ENCODE peak calls at places on chromosome 6, in six cellular contexts. M is HCT116, O is heart left ventricle, A is tibial nerve, P is Peyer's patch, X is uterus. D is an unnamed sample.

GRCh38 chr6:106300944-106301343 is 24.6 kb downstream of the ATG5 start:
- DNase-seq in P (no peak), X (no peak), M (no peak), O (no peak), A (peak), D (no peak)

GRCh38 chr6:170080828-170081368 is 210.0 kb downstream of the DLL1 start:
- DNase-seq in X (no peak), A (no peak), O (no peak), M (no peak), P (peak), D (no peak)

GRCh38 chr6:2639167-2639566 is 111.6 kb downstream of the MYLK4 start:
- DNase-seq in X (no peak), O (no peak), P (no peak), M (no peak), A (no peak), D (no peak)

GRCh38 chr6:135438907-135439535 is 58.5 kb downstream of the AHI1 start:
- DNase-seq in A (no peak), X (no peak), M (no peak), O (no peak), P (no peak), D (no peak)

GRCh38 chr6:120056085-120056484 is 706.5 kb upstream of the MAN1A1 start:
- DNase-seq in A (no peak), X (no peak), P (no peak), M (no peak), O (no peak), D (no peak)

GRCh38 chr6:18978330-18979128 is 591.4 kb downstream of the RNF144B start:
- DNase-seq in X (no peak), M (no peak), A (no peak), P (no peak), O (peak), D (no peak)

GRCh38 chr6:126550323-126550722 is 210.4 kb downstream of the CENPW start:
- DNase-seq in A (no peak), X (no peak), O (no peak), P (no peak), M (no peak), D (no peak)

GRCh38 chr6:53290547-53291510 is 57.9 kb downstream of the ELOVL5 start:
- DNase-seq in M (no peak), P (no peak), X (no peak), A (no peak), O (no peak), D (no peak)

GRCh38 chr6:167329014-167329413 is 4.1 kb downstream of the TTLL2 start:
- DNase-seq in X (no peak), O (no peak), M (no peak), P (no peak), A (no peak), D (no peak)

GRCh38 chr6:159578629-159579028 is 114.4 kb downstream of the SOD2 start:
- DNase-seq in O (no peak), A (no peak), X (no peak), M (no peak), P (no peak), D (no peak)

GRCh38 chr6:114100421-114100820 is 129.5 kb upstream of the HDAC2 start:
- DNase-seq in P (no peak), O (no peak), X (no peak), A (no peak), M (no peak), D (no peak)

GRCh38 chr6:1329708-1330107 is 17.8 kb downstream of the FOXQ1 start:
- DNase-seq in M (no peak), X (no peak), P (no peak), O (no peak), A (no peak), D (no peak)

GRCh38 chr6:169171951-169172350 is 81.7 kb downstream of the THBS2 start:
- DNase-seq in M (no peak), X (no peak), A (no peak), O (no peak), P (no peak), D (no peak)

GRCh38 chr6:109227646-109228045 is 132.3 kb downstream of the CEP57L1 start:
- DNase-seq in A (no peak), P (no peak), O (no peak), M (no peak), X (no peak), D (no peak)

GRCh38 chr6:24394777-24395437 is 7.8 kb upstream of the MRS2 start:
- DNase-seq in O (no peak), X (no peak), P (no peak), M (no peak), A (no peak), D (no peak)

GRCh38 chr6:167763056-167763944 is 63.4 kb upstream of the AFDN start:
- DNase-seq in O (no peak), X (no peak), P (peak), A (no peak), M (no peak), D (no peak)

GRCh38 chr6:33050013-33050800 is 23.2 kb downstream of the HLA-DPA1 start:
- DNase-seq in X (no peak), O (no peak), A (no peak), P (no peak), M (no peak), D (no peak)

GRCh38 chr6:167968091-167968490 is 29.4 kb upstream of the KIF25 start:
- DNase-seq in P (peak), O (no peak), X (no peak), A (no peak), M (peak), D (no peak)

GRCh38 chr6:42029881-42030280 is 20.4 kb upstream of the TAF8 start:
- DNase-seq in X (no peak), O (no peak), M (no peak), A (no peak), P (no peak), D (no peak)

GRCh38 chr6:73579389-73579788 is 58.6 kb upstream of the EEF1A1 start:
- DNase-seq in X (peak), O (no peak), P (no peak), M (no peak), A (no peak), D (no peak)

GRCh38 chr6:127343753-127344659 is 597 bp upstream of the ECHDC1 start:
- DNase-seq in A (peak), M (no peak), P (no peak), X (no peak), O (no peak), D (no peak)

GRCh38 chr6:47701374-47701773 is 3.0 kb downstream of the ADGRF4 start:
- DNase-seq in P (no peak), M (no peak), X (no peak), O (no peak), A (no peak), D (no peak)

GRCh38 chr6:78308025-78308424 is 559.3 kb upstream of the IRAK1BP1 start:
- DNase-seq in X (no peak), O (no peak), A (no peak), M (peak), P (no peak), D (no peak)

DNA sequence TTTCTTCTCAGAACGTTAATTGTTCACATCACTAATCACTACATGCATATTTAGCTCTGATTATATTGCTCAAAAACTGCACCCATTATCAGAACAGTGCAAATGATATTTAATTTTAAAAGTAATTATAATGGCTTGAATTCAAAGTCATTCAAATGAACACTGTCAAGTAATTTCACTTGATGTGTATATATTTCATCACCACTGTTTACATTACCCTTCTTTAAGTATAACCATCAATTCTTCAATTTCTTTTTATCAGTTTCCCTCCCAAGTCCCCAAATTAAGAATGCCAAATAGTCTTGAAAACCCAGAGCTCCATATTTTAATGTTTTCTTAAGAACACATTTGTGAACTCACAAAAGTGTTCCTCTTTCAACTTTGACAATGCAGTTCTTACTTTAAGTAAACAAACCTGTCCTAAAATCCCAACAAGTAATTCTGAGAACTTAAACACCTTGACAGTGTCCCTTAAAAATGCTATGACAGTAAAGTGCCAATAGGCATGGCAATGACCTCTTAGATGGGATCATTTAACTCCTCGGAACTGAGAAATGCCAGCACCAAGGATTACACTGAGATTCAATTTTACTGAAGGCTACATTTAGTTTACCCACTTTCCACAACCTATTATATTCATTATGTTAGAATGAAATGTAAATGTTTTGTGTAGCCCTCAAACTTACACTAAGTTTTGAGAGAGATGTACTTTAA is 16.7 kb upstream of the SNX14 start:
- DNase-seq in A (no peak), X (no peak), M (no peak), O (no peak), P (no peak), D (no peak)
- TF ChIP-seq POLR2A in A (no peak), X (no peak), M (no peak), O (no peak), P (no peak), D (no peak)

GRCh38 chr6:104483225-104483834 is 376.4 kb downstream of the HACE1 start:
- DNase-seq in A (no peak), P (no peak), X (no peak), M (peak), O (no peak), D (no peak)
- TF ChIP-seq CTCF in A (no peak), P (no peak), X (no peak), M (peak), O (no peak), D (no peak)

DNA sequence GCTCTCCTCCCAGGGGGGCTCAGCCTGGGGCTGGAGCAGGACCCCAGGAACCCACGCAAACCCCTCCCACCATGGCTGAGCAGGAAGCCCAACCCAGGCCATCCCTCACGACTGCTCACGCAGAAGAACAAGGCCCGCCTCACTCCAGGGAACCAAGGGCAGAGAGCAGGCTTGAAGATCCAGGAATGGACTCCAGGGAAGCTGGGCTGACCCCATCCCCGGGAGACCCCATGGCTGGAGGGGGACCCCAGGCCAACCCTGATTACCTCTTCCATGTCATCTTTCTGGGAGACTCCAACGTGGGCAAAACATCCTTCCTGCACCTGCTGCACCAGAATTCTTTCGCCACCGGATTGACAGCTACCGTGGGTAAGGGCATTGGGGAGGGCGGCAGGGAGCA is 24.7 kb downstream of the RAB44 start:
- DNase-seq in X (no peak), O (no peak), A (no peak), M (no peak), P (no peak), D (no peak)
- H3K27ac ChIP-seq in X (no peak), O (no peak), A (no peak), M (no peak), P (no peak), D (no peak)

DNA sequence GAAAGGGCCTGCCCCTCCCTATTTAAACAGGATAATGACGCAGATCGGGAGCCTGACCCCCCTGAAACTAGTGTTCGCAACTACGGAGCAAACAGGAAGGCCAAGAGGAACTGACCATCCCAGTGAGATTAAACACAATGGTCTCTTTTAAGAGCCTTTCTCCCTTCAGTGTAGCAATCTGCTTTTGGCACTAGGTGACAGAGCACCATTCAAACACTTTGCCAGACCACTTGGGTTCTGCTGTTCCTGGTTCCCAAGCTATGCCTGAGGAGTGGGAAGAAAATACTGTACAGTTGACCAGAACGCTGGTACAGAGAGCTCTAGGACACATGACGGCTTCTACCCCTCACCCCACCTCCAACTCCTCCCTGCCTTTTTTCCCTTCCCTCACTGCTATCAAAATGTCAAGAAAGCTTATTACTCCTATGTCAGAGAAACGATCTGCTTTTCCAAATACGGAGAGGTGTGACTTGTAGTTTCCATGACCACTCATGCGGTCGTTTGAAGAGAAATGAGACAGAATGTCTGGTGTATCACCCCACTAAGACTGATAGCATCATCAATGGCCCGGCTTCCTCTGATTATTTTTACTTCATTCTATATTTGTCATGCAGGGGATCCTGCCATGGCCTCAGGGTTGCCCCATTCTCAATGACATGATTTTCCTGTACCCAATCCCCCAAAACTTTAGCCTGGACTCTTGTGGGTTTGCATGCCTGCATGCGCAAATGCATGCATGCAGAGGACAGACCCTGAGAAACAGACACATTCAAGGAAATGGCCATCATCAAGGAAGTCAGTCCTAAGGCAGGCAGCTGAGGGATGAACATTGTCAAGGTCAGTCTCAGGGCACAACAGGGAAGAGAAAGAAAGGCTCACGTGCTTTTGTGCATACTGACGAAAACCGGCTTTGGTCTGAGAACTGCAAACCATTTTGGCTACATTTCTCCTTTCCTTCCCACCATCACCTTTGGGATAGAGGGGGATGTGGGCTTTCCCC is 13.3 kb downstream of the NEDD9 start:
- DNase-seq in O (peak), X (peak), A (peak), M (no peak), P (peak), D (no peak)
- TF ChIP-seq POLR2A in O (peak), X (peak), A (peak), M (no peak), P (no peak), D (no peak)

D was measured in esophagus squamous epithelium.